ENCODE peak calls at places on chromosome 11, in six cellular contexts. C is K562, R is HCT116, V is HepG2, H is SK-N-SH, O is H1. J is an unnamed sample.

GRCh38 chr11:125517116-125517804 is 21.2 kb upstream of the FEZ1 start:
- DNase-seq in C (peak), R (no peak), V (no peak), H (peak), O (peak), J (no peak)

GRCh38 chr11:118691926-118692830 is 12.7 kb upstream of the TREH start:
- DNase-seq in C (no peak), R (no peak), V (peak), H (no peak), O (no peak), J (no peak)

GRCh38 chr11:117498791-117499190 is 171.1 kb downstream of the CEP164 start:
- DNase-seq in C (no peak), R (no peak), V (no peak), H (no peak), O (no peak), J (peak)

GRCh38 chr11:121550247-121551132 is 97.7 kb upstream of the SORL1-AS1 start:
- DNase-seq in C (no peak), R (no peak), V (no peak), H (no peak), O (no peak), J (no peak)

GRCh38 chr11:120180571-120181445 is 30.0 kb upstream of the OAF start:
- DNase-seq in C (no peak), R (no peak), V (peak), H (no peak), O (peak), J (no peak)

GRCh38 chr11:121540627-121541026 is 87.9 kb upstream of the SORL1-AS1 start:
- DNase-seq in C (no peak), R (no peak), V (no peak), H (no peak), O (no peak), J (no peak)

GRCh38 chr11:82533628-82534353 is 199.9 kb downstream of the FAM181B start:
- DNase-seq in C (no peak), R (no peak), V (no peak), H (no peak), O (no peak), J (peak)

GRCh38 chr11:74524501-74524900 is 31.0 kb upstream of the LIPT2 start:
- DNase-seq in C (no peak), R (no peak), V (no peak), H (no peak), O (no peak), J (no peak)

GRCh38 chr11:65859812-65860277 is 388 bp upstream of the MUS81 start:
- DNase-seq in C (no peak), R (no peak), V (no peak), H (no peak), O (no peak), J (no peak)

GRCh38 chr11:65849366-65849765 is 8.6 kb downstream of the CFL1 start:
- DNase-seq in C (no peak), R (no peak), V (no peak), H (peak), O (no peak), J (no peak)

GRCh38 chr11:128694618-128695481 is 978 bp downstream of the FLI1 start:
- DNase-seq in C (no peak), R (no peak), V (no peak), H (peak), O (no peak), J (no peak)

GRCh38 chr11:1772270-1773130 is 8.8 kb upstream of the CTSD start:
- DNase-seq in C (peak), R (peak), V (no peak), H (no peak), O (no peak), J (no peak)

GRCh38 chr11:86704710-86705109 is 32.3 kb upstream of the ME3 start:
- DNase-seq in C (no peak), R (no peak), V (no peak), H (no peak), O (no peak), J (no peak)

GRCh38 chr11:120097721-120098385 is 40.1 kb downstream of the TRIM29 start:
- DNase-seq in C (no peak), R (no peak), V (no peak), H (peak), O (no peak), J (no peak)

GRCh38 chr11:95451261-95451660 is 220.3 kb upstream of the SESN3 start:
- DNase-seq in C (no peak), R (no peak), V (no peak), H (no peak), O (no peak), J (no peak)

GRCh38 chr11:120875986-120876385 is 147.9 kb upstream of the TBCEL start:
- DNase-seq in C (no peak), R (no peak), V (no peak), H (no peak), O (no peak), J (no peak)

GRCh38 chr11:78417175-78417887 is at the start of gene GAB2:
- DNase-seq in C (no peak), R (no peak), V (no peak), H (no peak), O (no peak), J (peak)

GRCh38 chr11:65962136-65962564 is 616 bp downstream of the SART1 start:
- DNase-seq in C (no peak), R (no peak), V (no peak), H (no peak), O (no peak), J (no peak)

GRCh38 chr11:96154802-96155520 is 188.0 kb downstream of the MAML2 start:
- DNase-seq in C (no peak), R (no peak), V (no peak), H (no peak), O (no peak), J (no peak)

GRCh38 chr11:133134561-133135173 is 397.6 kb downstream of the OPCML start:
- DNase-seq in C (peak), R (no peak), V (peak), H (peak), O (peak), J (peak)

GRCh38 chr11:73518195-73518594 is 79.7 kb downstream of the FAM168A start:
- DNase-seq in C (no peak), R (no peak), V (no peak), H (no peak), O (no peak), J (no peak)

GRCh38 chr11:74319139-74319538 is 7.7 kb upstream of the P4HA3 start:
- DNase-seq in C (no peak), R (no peak), V (no peak), H (no peak), O (no peak), J (no peak)

GRCh38 chr11:3129181-3129590 is 35.9 kb downstream of the OSBPL5 start:
- DNase-seq in C (no peak), R (no peak), V (no peak), H (no peak), O (no peak), J (no peak)

GRCh38 chr11:123973816-123974215 is 3.8 kb downstream of the OR10S1 start:
- DNase-seq in C (no peak), R (peak), V (no peak), H (no peak), O (no peak), J (no peak)

GRCh38 chr11:69295995-69296889 is 2.3 kb downstream of the MYEOV start:
- DNase-seq in C (no peak), R (no peak), V (peak), H (no peak), O (no peak), J (no peak)

GRCh38 chr11:121236115-121237001 is 56.2 kb upstream of the SC5D start:
- DNase-seq in C (no peak), R (no peak), V (no peak), H (no peak), O (no peak), J (no peak)

GRCh38 chr11:44382648-44383240 is 72.8 kb upstream of the ALX4 start:
- DNase-seq in C (no peak), R (no peak), V (no peak), H (no peak), O (no peak), J (no peak)

GRCh38 chr11:44308256-44308922 is 1.6 kb downstream of the ALX4 start:
- DNase-seq in C (no peak), R (no peak), V (no peak), H (no peak), O (no peak), J (no peak)

GRCh38 chr11:6203327-6203726 is 2.0 kb upstream of the C11orf42 start:
- DNase-seq in C (no peak), R (no peak), V (no peak), H (no peak), O (no peak), J (no peak)

GRCh38 chr11:106160494-106160893 is 83.0 kb downstream of the AASDHPPT start:
- DNase-seq in C (no peak), R (no peak), V (no peak), H (no peak), O (no peak), J (no peak)

GRCh38 chr11:86230921-86231320 is 13.6 kb upstream of the EED start:
- DNase-seq in C (no peak), R (no peak), V (no peak), H (no peak), O (no peak), J (no peak)

GRCh38 chr11:46392421-46393230 is 1.1 kb upstream of the CHRM4 start:
- DNase-seq in C (peak), R (no peak), V (peak), H (peak), O (no peak), J (peak)

GRCh38 chr11:628056-628455 is 1.1 kb upstream of the SCT start:
- DNase-seq in C (no peak), R (no peak), V (no peak), H (no peak), O (no peak), J (no peak)

GRCh38 chr11:10192036-10192435 is 102.0 kb downstream of the SBF2 start:
- DNase-seq in C (no peak), R (no peak), V (no peak), H (no peak), O (no peak), J (no peak)

GRCh38 chr11:1863352-1864215 is 10.7 kb downstream of the LSP1 start:
- DNase-seq in C (peak), R (peak), V (peak), H (peak), O (no peak), J (peak)

GRCh38 chr11:57349491-57350274 is 11.5 kb downstream of the P2RX3 start:
- DNase-seq in C (peak), R (peak), V (peak), H (peak), O (no peak), J (peak)

GRCh38 chr11:105000797-105001196 is 22.2 kb downstream of the CASP5 start:
- DNase-seq in C (peak), R (peak), V (no peak), H (no peak), O (no peak), J (peak)

GRCh38 chr11:47646019-47646418 is 3.7 kb upstream of the MTCH2 start:
- DNase-seq in C (no peak), R (no peak), V (no peak), H (no peak), O (no peak), J (no peak)

GRCh38 chr11:47642099-47642855 is at the start of gene MTCH2:
- DNase-seq in C (peak), R (peak), V (peak), H (peak), O (peak), J (peak)

GRCh38 chr11:47645500-47645899 is 3.1 kb upstream of the MTCH2 start:
- DNase-seq in C (no peak), R (no peak), V (no peak), H (no peak), O (no peak), J (no peak)

GRCh38 chr11:47641585-47642098 is 717 bp downstream of the MTCH2 start:
- DNase-seq in C (no peak), R (no peak), V (no peak), H (peak), O (no peak), J (peak)
- TF ChIP-seq JUND in C (no peak), R (no peak), V (no peak), H (no peak), O (no peak), J (no peak)

DNA sequence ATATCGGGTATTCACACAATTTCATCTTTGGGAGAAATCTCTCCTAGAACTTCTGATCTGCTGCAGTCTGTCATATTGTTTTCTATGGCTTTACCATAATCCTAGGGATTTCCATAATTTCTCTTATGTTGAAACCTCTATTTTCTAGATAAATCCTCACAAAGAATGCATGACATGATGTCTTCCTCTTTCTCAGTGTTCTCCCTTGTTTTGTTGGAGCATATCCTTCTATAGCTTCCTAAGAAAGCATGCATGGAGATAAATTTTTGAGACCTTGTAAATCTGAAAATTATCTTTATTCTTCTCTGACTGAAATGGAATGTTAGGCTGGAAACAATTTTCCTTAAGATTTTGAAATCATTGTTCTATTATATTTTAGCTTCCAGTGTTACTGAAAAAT is 115.5 kb downstream of the WNT11 start:
- DNase-seq in C (no peak), R (no peak), V (no peak), H (no peak), O (no peak), J (no peak)
- TF ChIP-seq JUND in C (no peak), R (no peak), V (no peak), H (no peak), O (no peak), J (no peak)

GRCh38 chr11:19905280-19905853 is 192.7 kb downstream of the NAV2 start:
- DNase-seq in C (peak), R (peak), V (peak), H (peak), O (no peak), J (peak)
- TF ChIP-seq JUND in C (no peak), R (no peak), V (no peak), H (no peak), O (no peak), J (no peak)

GRCh38 chr11:97743205-97743742 is 1277.5 kb upstream of the CNTN5 start:
- DNase-seq in C (no peak), R (no peak), V (no peak), H (no peak), O (no peak), J (no peak)

GRCh38 chr11:97740783-97741151 is 1280.0 kb upstream of the CNTN5 start:
- DNase-seq in C (no peak), R (no peak), V (no peak), H (peak), O (no peak), J (no peak)

GRCh38 chr11:97742717-97743116 is 1278.0 kb upstream of the CNTN5 start:
- DNase-seq in C (no peak), R (no peak), V (no peak), H (no peak), O (no peak), J (no peak)

GRCh38 chr11:97738751-97739150 is 1282.0 kb upstream of the CNTN5 start:
- DNase-seq in C (no peak), R (no peak), V (no peak), H (no peak), O (no peak), J (no peak)

DNA sequence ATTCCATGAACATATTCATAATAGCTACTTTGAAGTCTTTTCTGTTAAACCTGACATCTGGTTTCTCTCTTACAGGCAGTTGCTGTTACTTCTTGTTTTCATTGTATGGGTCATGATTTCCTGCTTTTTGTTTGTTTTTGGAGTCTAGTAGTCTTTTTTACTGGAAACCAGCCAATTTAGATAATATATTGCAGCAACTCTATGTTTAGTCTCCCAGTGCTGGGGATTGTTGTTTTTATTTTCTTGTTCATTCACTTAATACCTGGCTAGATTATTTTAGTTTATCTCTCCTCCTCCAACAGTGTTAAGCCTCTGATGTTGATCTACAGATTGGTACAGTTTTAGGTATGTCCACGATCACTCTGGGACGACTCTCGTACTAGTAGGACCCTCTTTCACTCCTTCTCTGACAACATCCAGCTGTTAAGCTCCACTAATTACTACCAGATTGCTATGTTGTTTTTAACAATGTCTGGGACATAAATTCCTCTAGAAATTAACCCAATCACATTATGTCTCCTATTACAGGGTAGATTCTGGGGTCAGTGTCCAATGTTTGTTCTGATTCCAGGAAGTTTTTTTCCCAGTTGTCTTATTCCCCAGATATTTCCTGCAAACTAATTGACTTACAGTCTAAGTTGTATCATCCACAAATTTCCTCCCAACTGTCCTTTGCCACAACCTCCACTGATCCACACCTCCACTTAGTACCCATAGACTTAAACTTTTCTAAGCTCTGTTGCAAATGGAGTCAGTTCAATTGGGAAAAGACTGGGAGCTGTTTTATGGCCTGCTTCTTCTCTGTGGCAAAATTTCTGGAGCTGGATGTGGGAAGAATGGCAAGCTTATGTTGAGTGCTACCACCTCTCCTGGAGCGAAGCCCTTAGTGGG is 1280.6 kb upstream of the CNTN5 start:
- DNase-seq in C (no peak), R (no peak), V (peak), H (peak), O (no peak), J (no peak)
- TF ChIP-seq JUND in C (no peak), R (no peak), V (no peak), H (no peak), O (no peak), J (no peak)

DNA sequence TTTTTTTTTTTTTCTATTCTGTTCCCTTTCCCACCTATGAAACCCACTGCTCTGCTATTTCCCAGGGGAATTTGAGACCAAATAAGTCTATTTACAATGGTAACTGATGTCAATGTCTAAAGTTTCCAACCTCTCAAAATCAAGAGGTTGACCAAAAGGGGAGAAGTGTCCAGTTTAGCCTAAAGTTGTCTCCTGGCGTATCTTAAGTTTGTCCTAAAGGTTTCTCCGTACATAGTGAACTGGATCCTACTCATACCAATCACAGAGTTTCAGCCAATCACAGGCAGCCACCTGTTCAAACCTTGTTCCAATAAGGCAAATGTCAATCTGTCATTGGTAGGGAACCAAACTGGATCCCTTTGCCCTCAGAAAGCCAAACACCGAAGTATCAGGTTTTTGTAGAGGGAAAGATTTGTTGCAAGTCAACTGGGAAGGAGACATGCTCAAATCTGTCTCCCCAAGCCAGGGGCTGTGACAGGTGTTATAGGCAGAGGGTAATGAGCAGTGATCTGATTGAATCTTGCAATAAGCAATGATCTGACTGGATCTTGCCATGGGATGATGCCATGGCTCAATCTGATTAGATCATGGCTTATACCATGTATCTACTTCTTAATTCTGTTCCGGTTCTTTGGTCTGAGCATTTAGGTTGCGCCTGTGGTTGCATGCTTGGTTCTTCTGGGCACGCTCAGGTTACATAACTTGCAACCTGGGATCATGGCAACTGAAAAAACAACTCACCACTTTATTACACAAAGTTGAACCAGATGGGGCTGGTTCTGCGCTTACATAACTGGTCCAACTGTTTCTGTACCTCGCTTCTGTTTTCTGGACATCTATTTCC is 1.1 kb upstream of the VPS37C start:
- DNase-seq in C (peak), R (peak), V (peak), H (peak), O (no peak), J (peak)
- TF ChIP-seq JUND in C (no peak), R (peak), V (no peak), H (no peak), O (no peak), J (no peak)

GRCh38 chr11:27305751-27306150 is 57.3 kb downstream of the CCDC34 start:
- DNase-seq in C (no peak), R (no peak), V (no peak), H (no peak), O (no peak), J (no peak)
- TF ChIP-seq JUND in C (no peak), R (no peak), V (no peak), H (no peak), O (no peak), J (no peak)